ENCODE peak calls at places on chromosomes 3 and 15, in five cellular contexts. Y, W, V, M and J are unnamed samples. For H3K27me3, the result is how much of the 10 kb centered on the place peaks cover.

GRCh38 chr15:101669744-101670143 is 17.6 kb upstream of the TM2D3 start:
- DNase-seq in Y (no peak), W (no peak), V (no peak), M (no peak), J (no peak)

GRCh38 chr3:71681224-71681668 is 44.0 kb downstream of the EIF4E3 start:
- DNase-seq in Y (peak), W (peak), V (peak), M (peak), J (peak)

GRCh38 chr15:92733934-92734521 is 78.5 kb upstream of the FAM174B start:
- DNase-seq in Y (peak), W (no peak), V (peak), M (peak), J (no peak)

GRCh38 chr3:53949541-53949940 is 57.9 kb upstream of the SELENOK start:
- DNase-seq in Y (no peak), W (no peak), V (no peak), M (no peak), J (no peak)

GRCh38 chr15:87871130-87871737 is 385.3 kb downstream of the NTRK3 start:
- DNase-seq in Y (no peak), W (no peak), V (no peak), M (no peak), J (no peak)

GRCh38 chr15:88649286-88649733 is 10.5 kb downstream of the ISG20 start:
- DNase-seq in Y (peak), W (peak), V (no peak), M (no peak), J (no peak)

GRCh38 chr15:65917936-65918335 is 48.6 kb downstream of the RAB11A start:
- DNase-seq in Y (no peak), W (no peak), V (no peak), M (no peak), J (no peak)

GRCh38 chr3:193980905-193981304 is 155.0 kb upstream of the HES1 start:
- DNase-seq in Y (no peak), W (no peak), V (no peak), M (no peak), J (no peak)

GRCh38 chr3:11530153-11530721 is 113.5 kb downstream of the VGLL4 start:
- DNase-seq in Y (no peak), W (peak), V (no peak), M (no peak), J (peak)

GRCh38 chr15:49232407-49232806 is 62.4 kb downstream of the GALK2 start:
- DNase-seq in Y (no peak), W (no peak), V (no peak), M (peak), J (no peak)

GRCh38 chr15:48392356-48392755 is 61.1 kb downstream of the DUT start:
- DNase-seq in Y (no peak), W (no peak), V (no peak), M (no peak), J (no peak)

GRCh38 chr3:40310690-40311089 is 1.2 kb downstream of the EIF1B start:
- DNase-seq in Y (no peak), W (no peak), V (no peak), M (no peak), J (peak)

GRCh38 chr15:33068007-33068441 is 126.5 kb downstream of the FMN1 start:
- DNase-seq in Y (peak), W (peak), V (peak), M (peak), J (peak)

GRCh38 chr3:79767953-79768282 is at the start of gene ROBO1:
- DNase-seq in Y (peak), W (no peak), V (peak), M (peak), J (peak)

GRCh38 chr3:55893045-55893664 is 406.0 kb upstream of the WNT5A start:
- DNase-seq in Y (no peak), W (no peak), V (no peak), M (no peak), J (no peak)

GRCh38 chr3:53008932-53009331 is 36.9 kb downstream of the SFMBT1 start:
- DNase-seq in Y (no peak), W (no peak), V (no peak), M (no peak), J (no peak)

GRCh38 chr15:49734831-49735508 is 114.1 kb downstream of the DTWD1 start:
- DNase-seq in Y (no peak), W (no peak), V (no peak), M (no peak), J (no peak)

GRCh38 chr15:44489464-44489863 is 47.5 kb upstream of the EIF3J start:
- DNase-seq in Y (no peak), W (peak), V (no peak), M (no peak), J (no peak)

GRCh38 chr3:196440041-196440537 is 7.9 kb upstream of the UBXN7 start:
- DNase-seq in Y (no peak), W (no peak), V (no peak), M (no peak), J (no peak)

GRCh38 chr15:59536553-59536952 is 75.0 kb upstream of the GCNT3 start:
- DNase-seq in Y (no peak), W (no peak), V (no peak), M (no peak), J (no peak)

GRCh38 chr3:138861755-138862333 is 27.1 kb upstream of the PIK3CB start:
- DNase-seq in Y (peak), W (peak), V (peak), M (peak), J (peak)

GRCh38 chr15:81301815-81302399 is 22.0 kb downstream of the STARD5 start:
- DNase-seq in Y (no peak), W (no peak), V (no peak), M (no peak), J (no peak)

GRCh38 chr3:48042071-48042760 is 26.0 kb upstream of the MAP4 start:
- DNase-seq in Y (peak), W (peak), V (no peak), M (no peak), J (no peak)

GRCh38 chr3:110625126-110625798 is 446.4 kb upstream of the NECTIN3 start:
- DNase-seq in Y (peak), W (no peak), V (no peak), M (no peak), J (peak)

GRCh38 chr3:64104691-64105101 is 81.4 kb upstream of the PSMD6 start:
- DNase-seq in Y (no peak), W (peak), V (no peak), M (no peak), J (no peak)

GRCh38 chr3:123383101-123384053 is 65.5 kb downstream of the ADCY5 start:
- DNase-seq in Y (peak), W (no peak), V (peak), M (peak), J (peak)

GRCh38 chr3:109369510-109369909 is 32.2 kb upstream of the DPPA4 start:
- DNase-seq in Y (peak), W (no peak), V (peak), M (peak), J (peak)

GRCh38 chr3:119529883-119530282 is 29.5 kb downstream of the CD80 start:
- DNase-seq in Y (no peak), W (peak), V (no peak), M (no peak), J (no peak)

GRCh38 chr3:12224181-12225147 is 64.4 kb upstream of the PPARG start:
- DNase-seq in Y (peak), W (no peak), V (no peak), M (peak), J (peak)

GRCh38 chr3:56776551-56776950 is 25.2 kb downstream of the ARHGEF3 start:
- DNase-seq in Y (no peak), W (no peak), V (no peak), M (no peak), J (no peak)

GRCh38 chr3:11211531-11212300 is 57.4 kb downstream of the HRH1 start:
- DNase-seq in Y (peak), W (no peak), V (no peak), M (peak), J (peak)

GRCh38 chr15:65512807-65513416 is 4.6 kb downstream of the DPP8 start:
- DNase-seq in Y (no peak), W (no peak), V (no peak), M (no peak), J (no peak)

GRCh38 chr3:62703423-62704167 is 171.6 kb downstream of the CADPS start:
- DNase-seq in Y (peak), W (no peak), V (no peak), M (no peak), J (no peak)

GRCh38 chr3:38165722-38166387 is 518 bp downstream of the OXSR1 start:
- DNase-seq in Y (peak), W (no peak), V (no peak), M (peak), J (no peak)

GRCh38 chr15:89750560-89751542 is at the start of gene MESP1:
- DNase-seq in Y (peak), W (peak), V (peak), M (peak), J (peak)
- H3K27me3 ChIP-seq in Y (under half), W (under half), V (under half), M (half or more), J (half or more)

GRCh38 chr3:141078200-141078599 is 27.1 kb downstream of the SPSB4 start:
- DNase-seq in Y (no peak), W (no peak), V (no peak), M (no peak), J (no peak)

GRCh38 chr3:141074529-141074928 is 23.4 kb downstream of the SPSB4 start:
- DNase-seq in Y (peak), W (no peak), V (peak), M (peak), J (peak)

GRCh38 chr3:141077631-141078030 is 26.5 kb downstream of the SPSB4 start:
- DNase-seq in Y (no peak), W (no peak), V (no peak), M (no peak), J (no peak)

GRCh38 chr3:141076026-141076797 is 25.1 kb downstream of the SPSB4 start:
- DNase-seq in Y (no peak), W (no peak), V (no peak), M (no peak), J (peak)

GRCh38 chr3:141076821-141077571 is 25.8 kb downstream of the SPSB4 start:
- DNase-seq in Y (peak), W (no peak), V (peak), M (peak), J (peak)
- H3K4me2 ChIP-seq in Y (no peak), W (no peak), V (no peak), M (peak), J (peak)

GRCh38 chr3:60746043-60746638 is 505.1 kb downstream of the FHIT start:
- DNase-seq in Y (no peak), W (peak), V (no peak), M (no peak), J (no peak)

GRCh38 chr3:60752800-60753199 is 498.5 kb downstream of the FHIT start:
- DNase-seq in Y (no peak), W (no peak), V (no peak), M (no peak), J (no peak)

GRCh38 chr3:60742606-60743145 is 508.6 kb downstream of the FHIT start:
- DNase-seq in Y (peak), W (peak), V (peak), M (peak), J (peak)

GRCh38 chr3:60743631-60744164 is 507.6 kb downstream of the FHIT start:
- DNase-seq in Y (peak), W (no peak), V (peak), M (peak), J (peak)

GRCh38 chr3:60746690-60747416 is 504.4 kb downstream of the FHIT start:
- DNase-seq in Y (no peak), W (no peak), V (no peak), M (no peak), J (no peak)
- H3K27ac ChIP-seq in Y (no peak), W (no peak), V (no peak), M (no peak), J (no peak)

GRCh38 chr15:34490421-34491193 is 53.0 kb upstream of the GOLGA8A start:
- DNase-seq in Y (peak), W (no peak), V (peak), M (peak), J (peak)

GRCh38 chr15:34496616-34497015 is 59.0 kb upstream of the GOLGA8A start:
- DNase-seq in Y (no peak), W (no peak), V (no peak), M (no peak), J (no peak)

GRCh38 chr15:34494084-34494399 is 56.4 kb upstream of the GOLGA8A start:
- DNase-seq in Y (no peak), W (no peak), V (no peak), M (no peak), J (no peak)

GRCh38 chr15:34493001-34493400 is 55.4 kb upstream of the GOLGA8A start:
- DNase-seq in Y (no peak), W (no peak), V (no peak), M (no peak), J (no peak)
- H3K27me3 ChIP-seq in Y (under half), W (under half), V (under half), M (half or more), J (half or more)

DNA sequence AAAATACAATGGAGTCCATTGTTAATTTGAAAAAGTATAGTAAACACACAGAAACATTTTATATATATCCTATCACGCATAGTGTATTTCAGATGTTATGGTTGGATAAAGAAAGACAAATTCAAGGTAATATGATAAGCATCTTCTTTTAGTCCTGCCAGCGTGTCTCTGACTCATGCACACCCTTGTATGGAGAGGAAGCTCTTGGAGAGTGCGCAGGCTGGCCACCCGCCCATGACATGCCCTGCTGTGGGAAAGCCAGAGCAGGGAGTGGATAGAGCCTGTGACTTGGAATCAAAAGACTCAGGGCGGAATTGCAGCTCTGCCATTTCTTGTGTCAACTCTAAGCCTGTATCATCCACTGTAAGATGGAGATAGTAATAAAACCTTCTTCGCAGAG is 23.0 kb upstream of the COPG1 start:
- DNase-seq in Y (no peak), W (peak), V (no peak), M (no peak), J (no peak)
- H3K4me2 ChIP-seq in Y (no peak), W (peak), V (no peak), M (no peak), J (no peak)

GRCh38 chr3:66433522-66433782 is 67.4 kb downstream of the LRIG1 start:
- DNase-seq in Y (no peak), W (no peak), V (no peak), M (no peak), J (no peak)
- H3K27ac ChIP-seq in Y (no peak), W (no peak), V (no peak), M (no peak), J (peak)

GRCh38 chr15:60791216-60791615 is 312.3 kb upstream of the ICE2 start:
- DNase-seq in Y (no peak), W (no peak), V (no peak), M (no peak), J (no peak)
- H3K27me3 ChIP-seq in Y (under half), W (under half), V (under half), M (under half), J (under half)

GRCh38 chr3:134029734-134030381 is at the start of gene SLCO2A1:
- DNase-seq in Y (peak), W (peak), V (peak), M (peak), J (peak)

GRCh38 chr3:134027631-134028030 is 2.1 kb downstream of the SLCO2A1 start:
- DNase-seq in Y (no peak), W (peak), V (no peak), M (no peak), J (no peak)

GRCh38 chr3:134030382-134030753 is 643 bp upstream of the SLCO2A1 start:
- DNase-seq in Y (peak), W (no peak), V (no peak), M (peak), J (peak)

GRCh38 chr3:134028486-134029255 is 1.1 kb downstream of the SLCO2A1 start:
- DNase-seq in Y (peak), W (no peak), V (no peak), M (peak), J (peak)

DNA sequence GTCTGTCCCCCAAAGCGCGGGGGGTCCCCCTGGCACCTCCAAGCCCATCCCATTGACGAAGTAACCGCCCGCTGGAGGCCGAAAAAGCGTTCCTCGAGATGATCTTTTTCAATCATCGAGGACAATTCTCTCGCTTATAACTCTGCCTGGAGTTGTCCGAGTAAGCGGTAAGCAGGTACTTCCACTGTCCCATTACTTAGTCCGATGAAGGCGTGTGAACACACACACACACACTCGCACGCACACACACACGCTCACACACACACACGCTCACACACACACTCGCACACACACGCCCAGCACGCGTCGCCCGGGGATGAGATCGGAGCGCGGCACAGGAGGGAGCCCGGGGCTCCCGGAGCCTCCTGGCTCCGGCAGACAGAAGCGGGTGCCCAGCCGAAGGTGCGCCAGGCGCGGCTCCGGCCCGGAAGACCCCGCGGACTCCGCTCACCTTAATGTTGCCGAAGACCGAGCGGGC is 430 bp downstream of the SLCO2A1 start:
- DNase-seq in Y (peak), W (peak), V (peak), M (peak), J (no peak)
- H3K4me2 ChIP-seq in Y (peak), W (peak), V (peak), M (peak), J (peak)

GRCh38 chr3:31911124-31911523 is 69.9 kb downstream of the OSBPL10 start:
- DNase-seq in Y (no peak), W (no peak), V (no peak), M (no peak), J (no peak)
- H3K27ac ChIP-seq in Y (no peak), W (peak), V (no peak), M (peak), J (no peak)

GRCh38 chr15:97976129-97976528 is 15.6 kb downstream of the ARRDC4 start:
- DNase-seq in Y (no peak), W (no peak), V (no peak), M (no peak), J (no peak)

GRCh38 chr15:97978408-97979130 is 18.1 kb downstream of the ARRDC4 start:
- DNase-seq in Y (peak), W (no peak), V (no peak), M (no peak), J (no peak)

GRCh38 chr15:97976766-97977503 is 16.4 kb downstream of the ARRDC4 start:
- DNase-seq in Y (no peak), W (peak), V (no peak), M (no peak), J (no peak)

GRCh38 chr15:97979131-97979502 is 18.6 kb downstream of the ARRDC4 start:
- DNase-seq in Y (no peak), W (no peak), V (no peak), M (no peak), J (no peak)

DNA sequence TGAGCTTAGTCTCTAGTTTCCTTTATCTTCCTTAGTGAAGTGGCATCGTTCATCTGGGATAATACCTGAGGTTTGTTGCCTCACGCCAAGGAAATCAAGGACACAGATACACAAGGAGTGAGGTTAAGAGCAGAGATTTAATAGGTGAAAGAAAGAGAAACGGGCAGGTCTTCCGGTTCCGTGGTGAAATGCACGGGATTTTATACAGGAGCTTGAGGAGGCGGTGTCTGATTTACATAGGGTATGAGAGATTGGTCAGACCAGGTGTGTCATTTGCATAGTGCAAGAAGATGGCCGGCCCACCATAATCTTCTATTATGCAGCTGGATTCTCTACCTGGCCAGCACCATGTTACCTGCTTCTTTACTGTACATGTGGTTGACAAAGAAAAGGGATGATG is 17.2 kb downstream of the ARRDC4 start:
- DNase-seq in Y (peak), W (peak), V (no peak), M (peak), J (no peak)
- H3K27me3 ChIP-seq in Y (under half), W (under half), V (under half), M (under half), J (under half)